ENCODE peak calls at places on chromosome 22, in eight cellular contexts. J, W, D, Z, H, S, P and Y are unnamed samples.

GRCh38 chr22:38098410-38099249 is 11.9 kb downstream of the BAIAP2L2 start:
- DNase-seq in J (no peak), W (no peak), D (no peak), Z (no peak), H (no peak), S (no peak), P (peak; percentile 60), Y (no peak)

GRCh38 chr22:44440224-44441160 is 57.5 kb downstream of the RTL6 start:
- DNase-seq in J (no peak), W (no peak), D (no peak), Z (no peak), H (no peak), S (no peak), P (no peak), Y (no peak)

GRCh38 chr22:45612451-45612901 is 59.2 kb upstream of the ATXN10 start:
- DNase-seq in J (no peak), W (no peak), D (no peak), Z (no peak), H (no peak), S (no peak), P (no peak), Y (no peak)

GRCh38 chr22:48589901-48590300 is 1237.8 kb downstream of the BRD1 start:
- DNase-seq in J (no peak), W (no peak), D (no peak), Z (no peak), H (no peak), S (no peak), P (no peak), Y (no peak)

GRCh38 chr22:23969071-23969470 is 2.4 kb downstream of the DDTL start:
- DNase-seq in J (no peak), W (no peak), D (peak; percentile 1), Z (no peak), H (no peak), S (no peak), P (no peak), Y (no peak)

GRCh38 chr22:40661661-40662060 is 17.6 kb upstream of the MCHR1 start:
- DNase-seq in J (no peak), W (no peak), D (no peak), Z (no peak), H (no peak), S (no peak), P (no peak), Y (no peak)

GRCh38 chr22:23452231-23453010 is 127.7 kb downstream of the IGLL1 start:
- DNase-seq in J (no peak), W (no peak), D (no peak), Z (no peak), H (no peak), S (no peak), P (no peak), Y (no peak)

GRCh38 chr22:37804886-37805857 is 2.6 kb upstream of the GCAT start:
- DNase-seq in J (peak; percentile 93), W (peak; percentile 67), D (no peak), Z (no peak), H (peak; percentile 73), S (no peak), P (peak; percentile 84), Y (peak; percentile 84)

GRCh38 chr22:47174096-47174495 is 411.6 kb downstream of the TBC1D22A start:
- DNase-seq in J (no peak), W (no peak), D (no peak), Z (no peak), H (no peak), S (no peak), P (no peak), Y (no peak)

GRCh38 chr22:30308518-30309230 is 18.1 kb downstream of the TBC1D10A start:
- DNase-seq in J (no peak), W (no peak), D (no peak), Z (no peak), H (no peak), S (peak; percentile 65), P (no peak), Y (no peak)
- H4K20me1 ChIP-seq in J (peaks cover 53% of the 10 kb centered on the region), W (no peaks in the 10 kb centered on the region), D (no peaks in the 10 kb centered on the region), Z (no peaks in the 10 kb centered on the region), H (no peaks in the 10 kb centered on the region), S (no peaks in the 10 kb centered on the region), P (no peaks in the 10 kb centered on the region), Y (peaks cover 3% of the 10 kb centered on the region)

GRCh38 chr22:50169181-50169759 is 1.3 kb upstream of the PANX2 start:
- DNase-seq in J (peak; percentile 60), W (no peak), D (no peak), Z (no peak), H (no peak), S (no peak), P (no peak), Y (peak; percentile 54)
- H3K4me3 ChIP-seq in J (peak overlapping the region; percentile 54), W (peak overlapping the region; percentile 37), D (no peak overlapping the region), Z (peak overlapping the region; percentile 52), H (peak overlapping the region; percentile 64), S (no peak overlapping the region), P (peak overlapping the region; percentile 42), Y (peak overlapping the region; percentile 50)

GRCh38 chr22:22397292-22397870 is 111.2 kb downstream of the ZNF280B start:
- DNase-seq in J (no peak), W (peak; percentile 24), D (peak; percentile 58), Z (no peak), H (peak; percentile 73), S (no peak), P (no peak), Y (peak; percentile 15)
- TF ChIP-seq POLR2AphosphoS5 in J (no peak), W (no peak), D (no peak), Z (no peak), H (no peak), S (no peak), P (no peak), Y (no peak)

DNA sequence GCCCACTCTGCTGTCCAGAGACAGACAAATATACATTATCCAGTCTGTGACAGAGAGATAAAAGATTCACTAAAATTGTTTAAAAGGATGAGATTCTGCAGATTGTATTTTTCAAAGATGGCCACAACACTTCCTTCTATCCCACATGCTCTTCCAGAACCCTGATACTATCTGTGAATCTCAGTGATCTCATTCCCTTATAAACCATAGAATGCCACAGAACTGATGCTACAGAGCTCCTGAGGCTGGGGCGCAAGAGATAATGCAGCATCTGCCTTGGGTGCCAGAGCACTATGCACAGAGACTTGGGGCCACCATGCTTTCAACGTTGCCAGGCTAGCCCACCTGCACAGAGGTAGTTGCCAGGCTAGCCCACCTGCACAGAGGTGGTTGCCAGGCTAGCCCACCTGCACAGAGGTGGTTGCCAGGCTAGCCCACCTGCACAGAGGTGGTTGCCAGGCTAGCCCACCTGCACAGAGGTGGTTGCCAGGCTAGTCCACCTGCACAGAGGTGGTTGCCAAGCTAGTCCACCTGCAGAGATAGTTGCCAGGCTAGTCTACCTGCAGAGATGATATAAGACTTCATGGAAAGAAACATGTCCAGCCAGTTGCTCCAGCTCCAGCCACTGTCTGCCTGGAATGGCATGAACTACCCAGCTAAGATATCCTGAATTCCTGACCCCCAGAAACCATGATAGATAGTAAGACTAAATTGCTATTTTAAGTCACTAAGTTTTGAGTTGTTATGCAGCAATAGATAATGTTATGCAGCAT is 17.6 kb upstream of the SEPTIN5 start:
- DNase-seq in J (peak; percentile 65), W (no peak), D (peak; percentile 14), Z (no peak), H (no peak), S (no peak), P (no peak), Y (no peak)
- H4K20me1 ChIP-seq in J (no peaks in the 10 kb centered on the region), W (no peaks in the 10 kb centered on the region), D (no peaks in the 10 kb centered on the region), Z (no peaks in the 10 kb centered on the region), H (no peaks in the 10 kb centered on the region), S (no peaks in the 10 kb centered on the region), P (no peaks in the 10 kb centered on the region), Y (no peaks in the 10 kb centered on the region)

GRCh38 chr22:27918351-27919221 is 470 bp downstream of the PITPNB start:
- DNase-seq in J (peak; percentile 80), W (no peak), D (peak; percentile 68), Z (no peak), H (peak; percentile 13), S (no peak), P (peak; percentile 63), Y (peak; percentile 77)

GRCh38 chr22:27925331-27925730 is 6.3 kb upstream of the PITPNB start:
- DNase-seq in J (no peak), W (no peak), D (no peak), Z (no peak), H (no peak), S (no peak), P (no peak), Y (no peak)

GRCh38 chr22:27919222-27919942 is at the start of gene PITPNB:
- DNase-seq in J (peak; percentile 100), W (peak; percentile 88), D (peak; percentile 99), Z (peak; percentile 98), H (peak; percentile 93), S (peak; percentile 90), P (peak; percentile 99), Y (peak; percentile 98)

GRCh38 chr22:27919943-27920755 is 1.1 kb upstream of the PITPNB start:
- DNase-seq in J (peak; percentile 25), W (no peak), D (no peak), Z (no peak), H (peak; percentile 55), S (no peak), P (peak; percentile 78), Y (peak; percentile 78)
- H3K4me3 ChIP-seq in J (peak overlapping the region; percentile 90), W (peak overlapping the region; percentile 68), D (peak overlapping the region; percentile 64), Z (peak overlapping the region; percentile 71), H (peak overlapping the region; percentile 90), S (peak overlapping the region; percentile 80), P (peak overlapping the region; percentile 100), Y (peak overlapping the region; percentile 94)

GRCh38 chr22:43187171-43188099 is 501 bp upstream of the TTLL12 start:
- DNase-seq in J (peak; percentile 92), W (peak; percentile 90), D (peak; percentile 93), Z (peak; percentile 87), H (peak; percentile 87), S (peak; percentile 88), P (peak; percentile 94), Y (peak; percentile 93)
- TF ChIP-seq POLR2AphosphoS5 in J (peak; percentile 72), W (peak; percentile 96), D (peak; percentile 69), Z (no peak), H (peak; percentile 81), S (peak; percentile 92), P (peak; percentile 74), Y (peak; percentile 79)